ENCODE peak calls at places on chromosomes 4 and X, in ten cellular contexts. H, D, Z, P, W, J, M, A, Y and E are unnamed samples.
A peak's percentile ranks its signal among the peaks of the same experiment; 100 is the strongest.

GRCh38 chrX:134999469-134999868 is 8.7 kb downstream of the SMIM10 start:
- DNase-seq in J (no peak), D (no peak), Z (no peak), P (peak; percentile 51), W (no peak), Y (no peak), M (no peak), H (no peak), A (no peak), E (no peak)

GRCh38 chr4:85475631-85476233 is 782 bp downstream of the ARHGAP24 start:
- DNase-seq in M (no peak), Y (no peak), P (no peak), A (no peak), Z (no peak), J (no peak), D (no peak), H (peak; percentile 52), W (no peak), E (no peak)

GRCh38 chr4:76211769-76212168 is 1.9 kb downstream of the SCARB2 start:
- DNase-seq in Y (no peak), D (no peak), A (no peak), H (no peak), W (no peak), M (no peak), Z (no peak), J (no peak), P (no peak), E (no peak)

GRCh38 chrX:80766916-80767315 is 42.8 kb downstream of the BRWD3 start:
- DNase-seq in Z (no peak), H (no peak), Y (no peak), A (no peak), W (no peak), M (no peak), J (no peak), D (no peak), P (no peak), E (no peak)

GRCh38 chrX:120791013-120791643 is 84.5 kb downstream of the CT47B1 start:
- DNase-seq in D (peak; percentile 4), Z (no peak), Y (peak; percentile 43), W (peak; percentile 24), H (no peak), J (peak; percentile 9), A (no peak), P (peak; percentile 19), M (no peak), E (peak; percentile 50)

GRCh38 chr4:132003593-132003992 is 1145.5 kb upstream of the PCDH10 start:
- DNase-seq in Z (no peak), W (no peak), J (no peak), D (no peak), H (no peak), P (no peak), M (no peak), Y (no peak), A (no peak), E (no peak)

GRCh38 chrX:106935175-106935574 is 15.0 kb downstream of the CLDN2 start:
- DNase-seq in A (no peak), H (no peak), P (no peak), Z (no peak), J (no peak), M (no peak), W (no peak), Y (no peak), D (no peak), E (no peak)

GRCh38 chr4:140049024-140049923 is 104.7 kb downstream of the MAML3 start:
- DNase-seq in A (no peak), W (peak; percentile 31), D (peak; percentile 71), J (peak; percentile 64), P (no peak), Y (peak; percentile 49), M (peak; percentile 80), H (peak; percentile 30), Z (no peak), E (peak; percentile 64)

GRCh38 chrX:13190051-13190450 is 129.8 kb downstream of the ATXN3L start:
- DNase-seq in P (no peak), W (no peak), Y (no peak), Z (no peak), J (no peak), H (no peak), D (no peak), A (no peak), M (no peak), E (no peak)

GRCh38 chr4:187004628-187005027 is 281.0 kb upstream of the FAT1 start:
- DNase-seq in M (no peak), H (no peak), J (no peak), Y (no peak), Z (no peak), W (no peak), A (no peak), P (no peak), D (no peak), E (no peak)

GRCh38 chr4:53779025-53779424 is 187.7 kb upstream of the LNX1 start:
- DNase-seq in P (no peak), Y (no peak), D (no peak), Z (no peak), J (no peak), H (no peak), W (no peak), M (no peak), A (no peak), E (no peak)

GRCh38 chr4:88523325-88524129 is at the start of gene PYURF:
- DNase-seq in J (peak; percentile 97), D (peak; percentile 93), Y (peak; percentile 97), Z (peak; percentile 73), W (peak; percentile 93), A (peak; percentile 91), P (peak; percentile 71), M (peak; percentile 96), H (peak; percentile 93), E (peak; percentile 96)

GRCh38 chr4:10108818-10109783 is 7.5 kb downstream of the WDR1 start:
- DNase-seq in A (no peak), Y (no peak), Z (no peak), P (no peak), D (no peak), M (no peak), J (peak; percentile 44), H (no peak), W (no peak), E (no peak)

GRCh38 chrX:110954428-110954827 is 141.6 kb upstream of the PAK3 start:
- DNase-seq in Y (no peak), P (no peak), W (no peak), D (no peak), J (no peak), M (no peak), Z (no peak), A (no peak), H (no peak), E (no peak)

GRCh38 chr4:2046031-2046961 is 12.8 kb upstream of the NAT8L start:
- DNase-seq in H (no peak), J (no peak), W (no peak), M (peak; percentile 48), D (peak; percentile 3), A (no peak), P (no peak), Z (no peak), Y (no peak), E (no peak)

GRCh38 chr4:152348670-152349069 is 187.2 kb downstream of the FBXW7 start:
- DNase-seq in H (no peak), W (no peak), Y (no peak), A (no peak), M (no peak), P (no peak), D (no peak), Z (no peak), J (no peak), E (no peak)

GRCh38 chr4:95539056-95539455 is 9.7 kb downstream of the UNC5C start:
- DNase-seq in A (no peak), W (no peak), Z (no peak), D (no peak), P (no peak), J (no peak), M (no peak), Y (no peak), H (no peak), E (no peak)

GRCh38 chr4:109873791-109874514 is 26.0 kb downstream of the LRIT3 start:
- DNase-seq in Y (no peak), W (no peak), J (no peak), P (peak; percentile 3), H (no peak), D (peak; percentile 63), M (no peak), Z (no peak), A (no peak), E (no peak)

DNA sequence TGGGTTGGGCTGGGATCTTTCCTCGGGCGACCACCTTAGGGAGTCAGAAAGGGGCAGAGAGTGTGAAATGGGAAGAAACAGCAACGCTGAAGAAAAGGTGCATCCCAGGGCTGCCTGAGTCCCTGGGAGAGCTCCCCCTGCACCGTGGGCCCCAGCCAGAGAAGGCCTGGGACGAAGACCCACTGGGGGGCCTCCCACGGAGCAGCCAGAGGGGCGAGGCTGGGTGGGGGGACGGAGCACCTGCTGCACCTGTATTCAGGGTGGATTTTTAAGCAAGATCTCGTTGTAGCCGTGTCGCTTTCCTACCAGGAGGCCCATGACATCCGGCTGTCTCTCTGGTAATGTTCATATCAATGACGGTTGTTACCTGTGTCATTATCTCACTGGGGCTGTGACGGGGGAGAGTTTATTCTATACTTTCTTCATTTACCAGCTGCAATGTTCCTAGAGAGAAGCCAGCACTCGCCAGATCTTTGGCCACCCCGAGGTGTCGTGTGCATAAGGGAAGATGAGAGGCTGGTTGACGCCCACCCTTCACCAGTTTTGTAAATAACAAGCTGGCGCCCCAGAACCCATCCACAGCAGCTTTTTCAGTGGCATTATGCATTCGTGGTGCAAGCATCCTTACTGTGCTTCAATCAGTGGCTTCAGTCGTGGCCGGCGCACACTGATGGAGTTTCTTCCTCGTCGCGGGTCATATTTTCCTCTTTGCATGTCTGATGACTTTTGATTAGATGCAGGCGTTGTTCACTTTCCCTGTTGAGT is 5.6 kb upstream of the PCGF3 start:
- DNase-seq in Z (no peak), J (no peak), H (no peak), M (peak; percentile 80), W (no peak), Y (no peak), A (no peak), D (no peak), P (no peak), E (no peak)
- TF ChIP-seq POLR2A in Z (no peak), J (no peak), H (no peak), M (no peak), W (no peak), Y (no peak), A (no peak), D (no peak), P (no peak), E (no peak)

GRCh38 chr4:26860922-26861433 is 337 bp downstream of the STIM2 start:
- DNase-seq in Z (no peak), D (peak; percentile 33), J (peak; percentile 47), M (peak; percentile 95), A (no peak), H (peak; percentile 54), Y (peak; percentile 59), W (no peak), P (no peak), E (peak; percentile 53)
- H3K4me1 ChIP-seq in Z (peaks cover 2% of the 10 kb centered on the region), D (no peaks in the 10 kb centered on the region), J (peaks cover 7% of the 10 kb centered on the region), M (peaks cover 29% of the 10 kb centered on the region), A (peaks cover 13% of the 10 kb centered on the region), H (peaks cover 39% of the 10 kb centered on the region), Y (peaks cover 22% of the 10 kb centered on the region), W (peaks cover 44% of the 10 kb centered on the region), P (peaks cover 36% of the 10 kb centered on the region), E (peaks cover 17% of the 10 kb centered on the region)

GRCh38 chr4:108169639-108170038 is 907 bp upstream of the LEF1 start:
- DNase-seq in H (no peak), D (no peak), W (no peak), Y (no peak), A (no peak), M (no peak), P (no peak), Z (no peak), J (no peak), E (no peak)
- H3K4me3 ChIP-seq in H (no peak overlapping the region), D (no peak overlapping the region), W (peak overlapping the region; percentile 76), Y (no peak overlapping the region), A (no peak overlapping the region), M (no peak overlapping the region), P (no peak overlapping the region), Z (no peak overlapping the region), J (no peak overlapping the region), E (no peak overlapping the region)

GRCh38 chrX:373641-374471 is 12.9 kb downstream of the PPP2R3B start:
- DNase-seq in Y (no peak), J (no peak), D (peak; percentile 36), W (no peak), M (peak; percentile 79), A (no peak), Z (no peak), P (no peak), H (no peak), E (no peak)
- TF ChIP-seq POLR2A in Y (no peak), J (no peak), D (no peak), W (no peak), M (no peak), A (no peak), Z (no peak), P (no peak), H (no peak), E (no peak)